ENCODE peak calls at places on chromosomes 12 and 14, in six cellular contexts. D is naive thymus-derived CD8-positive, alpha-beta T cell; N is upper lobe of right lung; M is endothelial cell; J is Caki2; K is A673. Z is an unnamed sample.

GRCh38 chr14:90785474-90785873 is 30.8 kb downstream of the TTC7B start:
- DNase-seq in J (no peak), M (no peak), N (no peak), D (no peak), K (peak; percentile 76), Z (no peak)

GRCh38 chr14:101477648-101478047 is 83.6 kb upstream of the DIO3 start:
- DNase-seq in J (no peak), D (no peak), M (no peak), N (no peak), K (no peak), Z (no peak)

GRCh38 chr14:50955373-50956043 is 11.2 kb upstream of the PYGL start:
- DNase-seq in J (peak; percentile 96), N (peak; percentile 75), M (peak; percentile 26), D (no peak), K (peak; percentile 91), Z (peak; percentile 92)

GRCh38 chr14:92408186-92408585 is 85.2 kb downstream of the SLC24A4 start:
- DNase-seq in J (no peak), K (no peak), D (no peak), N (no peak), M (no peak), Z (no peak)

GRCh38 chr12:84077692-84078091 is 834.9 kb downstream of the SLC6A15 start:
- DNase-seq in N (no peak), J (no peak), M (no peak), D (no peak), K (peak; percentile 5), Z (no peak)

GRCh38 chr12:39103552-39104165 is 198.3 kb upstream of the CPNE8 start:
- DNase-seq in J (peak; percentile 48), N (no peak), K (peak; percentile 83), M (peak; percentile 27), D (no peak), Z (peak; percentile 46)

GRCh38 chr12:12549426-12549825 is 13.2 kb downstream of the DUSP16 start:
- DNase-seq in K (no peak), N (no peak), M (no peak), J (no peak), D (no peak), Z (no peak)

GRCh38 chr14:32900602-32901001 is 38.1 kb upstream of the NPAS3 start:
- DNase-seq in M (no peak), N (no peak), D (no peak), K (no peak), J (no peak), Z (no peak)

GRCh38 chr12:53210843-53211242 is 3.8 kb upstream of the ITGB7 start:
- DNase-seq in J (no peak), N (no peak), D (peak; percentile 45), M (no peak), K (no peak), Z (no peak)

GRCh38 chr12:22231836-22232235 is 102.7 kb downstream of the ST8SIA1 start:
- DNase-seq in J (no peak), K (no peak), D (no peak), N (no peak), M (no peak), Z (no peak)

GRCh38 chr12:6507102-6507998 is 13.4 kb downstream of the NCAPD2 start:
- DNase-seq in M (no peak), K (no peak), J (peak; percentile 23), D (no peak), N (no peak), Z (no peak)

GRCh38 chr12:103779410-103780092 is 61.5 kb downstream of the NT5DC3 start:
- DNase-seq in K (no peak), D (no peak), J (no peak), M (no peak), N (no peak), Z (peak; percentile 31)

GRCh38 chr12:49954863-49955830 is 4.6 kb downstream of the AQP2 start:
- DNase-seq in N (peak; percentile 65), K (no peak), D (peak; percentile 59), J (no peak), M (no peak), Z (no peak)

GRCh38 chr12:76032043-76032981 is 736 bp upstream of the PHLDA1 start:
- DNase-seq in K (peak; percentile 36), N (no peak), D (peak; percentile 65), M (peak; percentile 39), J (peak; percentile 78), Z (peak; percentile 60)

GRCh38 chr12:52291267-52291935 is at the start of gene KRT81:
- DNase-seq in K (no peak), M (no peak), N (no peak), J (no peak), D (no peak), Z (no peak)

GRCh38 chr12:52195065-52195730 is 3.4 kb upstream of the KRT80 start:
- DNase-seq in J (no peak), K (no peak), N (no peak), D (no peak), M (no peak), Z (peak; percentile 13)

GRCh38 chr12:69096669-69097364 is 142.6 kb upstream of the CPSF6 start:
- DNase-seq in D (no peak), J (peak; percentile 35), M (no peak), N (no peak), K (peak; percentile 82), Z (no peak)

GRCh38 chr12:27014859-27015729 is 910 bp upstream of the TM7SF3 start:
- DNase-seq in N (no peak), M (no peak), D (no peak), K (no peak), J (no peak), Z (no peak)